ENCODE peak calls at places on chromosomes 3 and 15, in six cellular contexts. R, F, M, O, K and Z are unnamed samples.

GRCh38 chr15:55873024-55873745 is 120.2 kb downstream of the NEDD4 start:
- DNase-seq in R (no peak), F (no peak), M (no peak), O (no peak), K (no peak), Z (no peak)

GRCh38 chr15:25790003-25790660 is 73.0 kb downstream of the ATP10A start:
- DNase-seq in R (no peak), F (peak), M (no peak), O (no peak), K (no peak), Z (peak)

GRCh38 chr3:127457094-127457475 is 133.4 kb downstream of the TPRA1 start:
- DNase-seq in R (no peak), F (peak), M (no peak), O (no peak), K (no peak), Z (peak)

GRCh38 chr3:150449169-150449721 is 41.1 kb downstream of the TSC22D2 start:
- DNase-seq in R (no peak), F (no peak), M (no peak), O (no peak), K (no peak), Z (no peak)

GRCh38 chr15:83734487-83734886 is 80.6 kb downstream of the ADAMTSL3 start:
- DNase-seq in R (no peak), F (no peak), M (peak), O (no peak), K (no peak), Z (no peak)

GRCh38 chr3:127483005-127483641 is 107.4 kb downstream of the TPRA1 start:
- DNase-seq in R (no peak), F (no peak), M (no peak), O (no peak), K (no peak), Z (peak)

GRCh38 chr15:36177590-36178281 is 401.7 kb upstream of the CDIN1 start:
- DNase-seq in R (no peak), F (no peak), M (no peak), O (no peak), K (no peak), Z (no peak)

GRCh38 chr3:11717768-11718581 is 74.3 kb upstream of the VGLL4 start:
- DNase-seq in R (no peak), F (no peak), M (peak), O (no peak), K (no peak), Z (no peak)

GRCh38 chr3:89113887-89114840 is 6.7 kb downstream of the EPHA3 start:
- DNase-seq in R (no peak), F (peak), M (peak), O (peak), K (no peak), Z (peak)

GRCh38 chr15:44308415-44308814 is 19.9 kb downstream of the GOLM2 start:
- DNase-seq in R (no peak), F (no peak), M (no peak), O (no peak), K (no peak), Z (no peak)

GRCh38 chr3:179668429-179668828 is 15.6 kb downstream of the USP13 start:
- DNase-seq in R (no peak), F (no peak), M (no peak), O (no peak), K (no peak), Z (no peak)

GRCh38 chr3:194320100-194320499 is 31.0 kb downstream of the CPN2 start:
- DNase-seq in R (no peak), F (no peak), M (no peak), O (peak), K (no peak), Z (no peak)

GRCh38 chr3:71803248-71803647 is 18.3 kb upstream of the PROK2 start:
- DNase-seq in R (no peak), F (no peak), M (no peak), O (no peak), K (no peak), Z (no peak)

GRCh38 chr15:60589253-60589652 is 110.3 kb upstream of the ICE2 start:
- DNase-seq in R (no peak), F (peak), M (no peak), O (no peak), K (no peak), Z (no peak)

GRCh38 chr3:18444597-18445420 is 19.7 kb upstream of the SATB1 start:
- DNase-seq in R (peak), F (peak), M (peak), O (peak), K (peak), Z (peak)

GRCh38 chr15:60970246-60971170 is 258.6 kb downstream of the RORA start:
- DNase-seq in R (no peak), F (no peak), M (no peak), O (no peak), K (no peak), Z (no peak)

GRCh38 chr3:72193768-72194463 is 409.0 kb upstream of the PROK2 start:
- DNase-seq in R (no peak), F (no peak), M (no peak), O (no peak), K (no peak), Z (no peak)

GRCh38 chr3:197021729-197022404 is 7.8 kb downstream of the MELTF start:
- DNase-seq in R (no peak), F (no peak), M (no peak), O (no peak), K (no peak), Z (no peak)

GRCh38 chr3:138921316-138922292 is 25.3 kb downstream of the FOXL2 start:
- DNase-seq in R (no peak), F (no peak), M (no peak), O (no peak), K (no peak), Z (no peak)

GRCh38 chr3:39850707-39851014 is 41.3 kb downstream of the MYRIP start:
- DNase-seq in R (no peak), F (no peak), M (no peak), O (no peak), K (no peak), Z (no peak)

GRCh38 chr3:31035681-31036080 is 141.2 kb upstream of the GADL1 start:
- DNase-seq in R (no peak), F (no peak), M (no peak), O (no peak), K (no peak), Z (no peak)

GRCh38 chr15:48806151-48806550 is 4.7 kb downstream of the CEP152 start:
- DNase-seq in R (no peak), F (no peak), M (no peak), O (no peak), K (no peak), Z (no peak)

GRCh38 chr3:139585820-139586219 is 46.3 kb upstream of the RBP1 start:
- DNase-seq in R (no peak), F (no peak), M (no peak), O (no peak), K (no peak), Z (no peak)

GRCh38 chr3:46702246-46703012 is 1.2 kb downstream of the TMIE start:
- DNase-seq in R (no peak), F (no peak), M (no peak), O (no peak), K (no peak), Z (no peak)

GRCh38 chr3:10170915-10171478 is 6.3 kb downstream of the IRAK2 start:
- DNase-seq in R (no peak), F (no peak), M (no peak), O (no peak), K (no peak), Z (no peak)